ENCODE peak calls at places on chromosome 6, in four cellular contexts. K is HepG2, M is GM12878, F is K562. N is an unnamed sample.

GRCh38 chr6:156992396-156992795 is 215.2 kb downstream of the ARID1B start:
- DNase-seq in K (no peak), F (no peak), M (no peak), N (peak)

GRCh38 chr6:19399406-19399805 is 437.8 kb upstream of the ID4 start:
- DNase-seq in K (no peak), M (no peak), F (no peak), N (no peak)

GRCh38 chr6:170183521-170183920 is 107.4 kb downstream of the DLL1 start:
- DNase-seq in K (no peak), F (no peak), M (no peak), N (no peak)

GRCh38 chr6:167493961-167494697 is 169.2 kb downstream of the TTLL2 start:
- DNase-seq in F (no peak), M (no peak), K (no peak), N (no peak)

GRCh38 chr6:40477246-40478126 is 109.7 kb downstream of the LRFN2 start:
- DNase-seq in M (no peak), K (no peak), F (no peak), N (peak)

GRCh38 chr6:135192256-135193174 is 11.4 kb downstream of the MYB start:
- DNase-seq in M (no peak), F (peak), K (no peak), N (no peak)

GRCh38 chr6:56914791-56915658 is 39.9 kb upstream of the BEND6 start:
- DNase-seq in K (no peak), F (no peak), M (no peak), N (peak)

GRCh38 chr6:41442800-41443501 is 103.2 kb upstream of the FOXP4 start:
- DNase-seq in K (no peak), F (peak), M (no peak), N (peak)

GRCh38 chr6:100459291-100459690 is 5.4 kb downstream of the SIM1 start:
- DNase-seq in M (no peak), K (no peak), F (no peak), N (no peak)

GRCh38 chr6:87436435-87436834 is 28.7 kb downstream of the CFAP206 start:
- DNase-seq in M (peak), F (peak), K (peak), N (no peak)

GRCh38 chr6:34524989-34525388 is 31.1 kb downstream of the SPDEF start:
- DNase-seq in K (no peak), F (no peak), M (no peak), N (no peak)

GRCh38 chr6:2988426-2989331 is 11.0 kb upstream of the NQO2 start:
- DNase-seq in M (no peak), F (peak), K (peak), N (peak)

GRCh38 chr6:1240766-1241165 is 71.1 kb upstream of the FOXQ1 start:
- DNase-seq in M (no peak), K (no peak), F (no peak), N (no peak)

GRCh38 chr6:62652692-62653328 is 366.8 kb upstream of the KHDRBS2 start:
- DNase-seq in F (peak), M (no peak), K (no peak), N (no peak)

GRCh38 chr6:157778719-157779118 is 44.3 kb upstream of the SNX9 start:
- DNase-seq in K (no peak), F (no peak), M (no peak), N (no peak)

GRCh38 chr6:128252293-128253176 is 267.9 kb downstream of the PTPRK start:
- DNase-seq in F (no peak), M (no peak), K (no peak), N (no peak)

GRCh38 chr6:19864285-19864684 is 27.1 kb downstream of the ID4 start:
- DNase-seq in M (no peak), F (no peak), K (no peak), N (no peak)

GRCh38 chr6:169382735-169383134 is 129.1 kb upstream of the THBS2 start:
- DNase-seq in F (no peak), K (no peak), M (no peak), N (no peak)

GRCh38 chr6:6875818-6876470 is 231.8 kb upstream of the RREB1 start:
- DNase-seq in F (no peak), M (no peak), K (no peak), N (no peak)

GRCh38 chr6:134247271-134247833 is 70.6 kb downstream of the SGK1 start:
- DNase-seq in F (no peak), K (no peak), M (peak), N (no peak)

GRCh38 chr6:67328269-67328668 is 1306.8 kb upstream of the ADGRB3 start:
- DNase-seq in F (no peak), M (no peak), K (no peak), N (no peak)

GRCh38 chr6:30071081-30071818 is 4.3 kb downstream of the PPP1R11 start:
- DNase-seq in K (no peak), F (no peak), M (no peak), N (peak)
- TF ChIP-seq CTCF in K (no peak), F (no peak), M (no peak), N (no peak)

GRCh38 chr6:24994812-24995211 is 59.1 kb upstream of the RIPOR2 start:
- DNase-seq in F (no peak), M (no peak), K (no peak), N (no peak)
- TF ChIP-seq ZBTB33 in F (no peak), M (no peak), K (no peak), N (no peak)

GRCh38 chr6:161696828-161697227 is 423.0 kb upstream of the AGPAT4 start:
- DNase-seq in M (no peak), F (no peak), K (no peak), N (no peak)

GRCh38 chr6:161694995-161695394 is 421.1 kb upstream of the AGPAT4 start:
- DNase-seq in M (no peak), F (peak), K (peak), N (no peak)
- TF ChIP-seq FOXM1 in M (no peak), F (no peak), K (no peak), N (no peak)

DNA sequence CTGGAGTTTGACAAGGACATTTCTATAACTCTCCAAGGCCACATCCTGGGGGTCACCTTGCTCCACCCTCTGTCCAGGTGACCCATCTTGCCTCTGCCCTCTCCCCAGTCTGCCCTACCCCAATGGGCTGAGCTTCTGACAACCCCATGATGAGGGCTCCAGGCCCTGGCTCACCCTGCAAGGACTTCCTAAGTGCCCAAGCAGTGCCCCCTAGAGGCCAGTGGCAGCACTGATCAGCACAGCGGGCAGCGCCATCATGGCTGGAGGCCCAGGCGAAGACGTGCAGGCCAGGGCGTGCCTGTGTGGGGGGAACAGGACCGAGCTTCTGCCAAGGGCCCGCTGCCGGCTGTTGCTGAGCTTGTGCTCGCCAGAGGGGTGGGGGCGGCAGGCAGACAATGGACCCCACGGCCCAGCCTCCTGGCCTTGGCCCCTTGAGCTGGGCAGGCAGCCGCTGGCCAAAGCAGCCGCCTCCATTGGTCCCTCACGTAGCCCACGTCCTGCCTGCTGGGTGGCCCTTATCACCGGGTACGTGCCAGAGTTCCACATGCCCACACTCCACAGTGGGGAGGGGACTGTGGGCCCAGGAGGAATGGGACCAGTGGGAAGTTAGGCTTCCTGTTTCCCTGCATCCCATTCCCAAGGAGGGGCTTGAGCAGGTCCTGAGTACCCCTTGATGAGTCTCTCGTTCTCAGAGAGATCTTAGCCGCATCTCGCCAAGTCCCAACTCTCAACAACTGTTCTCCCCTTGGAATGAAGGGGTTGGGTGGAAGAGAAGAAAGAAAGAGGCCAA is 64.3 kb downstream of the MRPL14 start:
- DNase-seq in M (no peak), K (no peak), F (peak), N (peak)
- TF ChIP-seq CTCF in M (peak), K (peak), F (peak), N (peak)

DNA sequence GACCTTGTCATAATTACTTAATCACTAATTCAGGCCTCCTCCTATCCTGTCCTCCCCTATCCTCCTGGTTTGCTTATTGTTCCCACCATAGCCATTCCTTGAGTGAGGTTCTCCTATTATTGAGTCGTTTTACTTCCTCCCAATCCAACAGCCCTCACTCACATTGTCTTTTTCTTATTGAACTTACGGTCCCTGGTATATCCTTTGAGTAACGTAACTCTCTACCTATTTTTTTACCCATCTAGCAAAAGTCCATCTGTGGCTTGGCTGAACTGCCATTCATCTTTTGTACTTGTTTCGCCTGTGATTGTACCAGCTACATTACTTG is 43.1 kb downstream of the DEK start:
- DNase-seq in M (no peak), K (no peak), F (no peak), N (no peak)
- TF ChIP-seq ZBTB33 in M (no peak), K (no peak), F (no peak), N (no peak)

GRCh38 chr6:106473807-106474206 is 113.3 kb downstream of the CRYBG1 start:
- DNase-seq in F (no peak), K (no peak), M (no peak), N (no peak)

GRCh38 chr6:106477158-106477557 is 116.6 kb downstream of the CRYBG1 start:
- DNase-seq in F (no peak), M (no peak), K (no peak), N (no peak)

GRCh38 chr6:106476326-106477105 is 116.0 kb downstream of the CRYBG1 start:
- DNase-seq in K (no peak), M (no peak), F (no peak), N (no peak)

GRCh38 chr6:106475280-106475679 is 114.8 kb downstream of the CRYBG1 start:
- DNase-seq in M (no peak), F (no peak), K (no peak), N (no peak)

DNA sequence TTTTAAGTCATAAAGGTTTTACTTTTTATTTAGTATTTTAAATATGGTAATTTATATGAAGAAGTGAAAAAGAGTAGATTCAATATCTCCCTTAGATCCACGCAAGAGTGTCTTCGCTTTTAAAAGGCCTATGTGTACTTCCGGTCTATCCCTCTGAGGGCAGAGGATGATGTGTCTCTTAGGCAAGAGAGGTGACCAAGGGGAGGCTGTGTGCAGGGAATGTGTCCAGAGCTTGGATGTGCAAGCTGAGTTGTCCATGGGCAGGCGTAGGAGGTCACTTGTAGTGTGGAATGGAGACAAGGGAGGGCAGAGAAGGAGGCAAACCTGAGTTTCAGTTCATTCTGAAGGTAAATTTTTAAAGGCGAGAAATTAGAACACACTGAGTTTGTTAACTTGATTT is 114.0 kb downstream of the CRYBG1 start:
- DNase-seq in M (no peak), K (no peak), F (no peak), N (no peak)
- TF ChIP-seq FOXM1 in M (no peak), K (no peak), F (no peak), N (no peak)